ENCODE peak calls at places on chromosomes 16 and 17, in nine cellular contexts. One of them, this sample, is unnamed.
A peak's percentile ranks its signal among the peaks of the same experiment; 100 is the strongest.

GRCh38 chr17:35586569-35587073 is 501 bp upstream of the AP2B1 start:
- DNase-seq in A549: no peak
- DNase-seq in HCT116: no peak
- DNase-seq in GM23338: no peak
- DNase-seq in K562: no peak
- DNase-seq in SK-N-SH: no peak
- DNase-seq in Panc1: no peak
- DNase-seq in HepG2: no peak
- DNase-seq in GM12878: no peak
- DNase-seq in this sample: no peak

GRCh38 chr16:83887564-83887963 is 11.4 kb upstream of the MLYCD start:
- DNase-seq in A549: no peak
- DNase-seq in HCT116: no peak
- DNase-seq in GM23338: no peak
- DNase-seq in K562: no peak
- DNase-seq in SK-N-SH: no peak
- DNase-seq in Panc1: no peak
- DNase-seq in HepG2: no peak
- DNase-seq in GM12878: no peak
- DNase-seq in this sample: no peak

GRCh38 chr17:28473542-28473941 is at the start of gene SLC13A2:
- DNase-seq in A549: no peak
- DNase-seq in HCT116: no peak
- DNase-seq in GM23338: no peak
- DNase-seq in K562: no peak
- DNase-seq in SK-N-SH: no peak
- DNase-seq in Panc1: no peak
- DNase-seq in HepG2: no peak
- DNase-seq in GM12878: no peak
- DNase-seq in this sample: no peak

GRCh38 chr17:69423450-69423849 is 9.0 kb downstream of the MAP2K6 start:
- DNase-seq in A549: no peak
- DNase-seq in HCT116: no peak
- DNase-seq in GM23338: no peak
- DNase-seq in K562: no peak
- DNase-seq in SK-N-SH: no peak
- DNase-seq in Panc1: no peak
- DNase-seq in HepG2: no peak
- DNase-seq in GM12878: no peak
- DNase-seq in this sample: no peak

GRCh38 chr17:13594762-13595697 is 6.7 kb downstream of the HS3ST3A1 start:
- DNase-seq in A549: peak; percentile 86
- DNase-seq in HCT116: peak; percentile 65
- DNase-seq in GM23338: peak; percentile 94
- DNase-seq in K562: peak; percentile 71
- DNase-seq in SK-N-SH: peak; percentile 70
- DNase-seq in Panc1: peak; percentile 39
- DNase-seq in HepG2: peak; percentile 68
- DNase-seq in GM12878: peak; percentile 2
- DNase-seq in this sample: peak; percentile 61

GRCh38 chr17:15659663-15660062 is 24.4 kb downstream of the TRIM16 start:
- DNase-seq in A549: no peak
- DNase-seq in HCT116: peak; percentile 77
- DNase-seq in GM23338: peak; percentile 27
- DNase-seq in K562: no peak
- DNase-seq in SK-N-SH: no peak
- DNase-seq in Panc1: no peak
- DNase-seq in HepG2: no peak
- DNase-seq in GM12878: no peak
- DNase-seq in this sample: no peak

GRCh38 chr16:89455692-89456091 is 34.7 kb downstream of the ANKRD11 start:
- DNase-seq in A549: no peak
- DNase-seq in HCT116: no peak
- DNase-seq in GM23338: no peak
- DNase-seq in K562: no peak
- DNase-seq in SK-N-SH: no peak
- DNase-seq in Panc1: no peak
- DNase-seq in HepG2: no peak
- DNase-seq in GM12878: no peak
- DNase-seq in this sample: no peak

GRCh38 chr17:4269915-4270314 is 6.1 kb upstream of the ANKFY1 start:
- DNase-seq in A549: no peak
- DNase-seq in HCT116: no peak
- DNase-seq in GM23338: no peak
- DNase-seq in K562: no peak
- DNase-seq in SK-N-SH: no peak
- DNase-seq in Panc1: no peak
- DNase-seq in HepG2: no peak
- DNase-seq in GM12878: no peak
- DNase-seq in this sample: no peak

GRCh38 chr17:6420173-6420641 is 14.7 kb downstream of the AIPL1 start:
- DNase-seq in A549: peak; percentile 44
- DNase-seq in HCT116: no peak
- DNase-seq in GM23338: peak; percentile 75
- DNase-seq in K562: no peak
- DNase-seq in SK-N-SH: no peak
- DNase-seq in Panc1: no peak
- DNase-seq in HepG2: no peak
- DNase-seq in GM12878: no peak
- DNase-seq in this sample: peak; percentile 1

GRCh38 chr16:28282045-28282444 is 10.3 kb upstream of the SBK1 start:
- DNase-seq in A549: no peak
- DNase-seq in HCT116: no peak
- DNase-seq in GM23338: no peak
- DNase-seq in K562: no peak
- DNase-seq in SK-N-SH: no peak
- DNase-seq in Panc1: no peak
- DNase-seq in HepG2: no peak
- DNase-seq in GM12878: no peak
- DNase-seq in this sample: no peak

GRCh38 chr16:28283173-28283572 is 9.2 kb upstream of the SBK1 start:
- DNase-seq in A549: no peak
- DNase-seq in HCT116: no peak
- DNase-seq in GM23338: no peak
- DNase-seq in K562: no peak
- DNase-seq in SK-N-SH: no peak
- DNase-seq in Panc1: no peak
- DNase-seq in HepG2: no peak
- DNase-seq in GM12878: no peak
- DNase-seq in this sample: no peak

GRCh38 chr16:28279006-28279405 is 13.3 kb upstream of the SBK1 start:
- DNase-seq in A549: no peak
- DNase-seq in HCT116: no peak
- DNase-seq in GM23338: no peak
- DNase-seq in K562: no peak
- DNase-seq in SK-N-SH: no peak
- DNase-seq in Panc1: no peak
- DNase-seq in HepG2: no peak
- DNase-seq in GM12878: no peak
- DNase-seq in this sample: no peak

GRCh38 chr16:28283798-28284577 is 8.3 kb upstream of the SBK1 start:
- DNase-seq in A549: no peak
- DNase-seq in HCT116: no peak
- DNase-seq in GM23338: peak; percentile 48
- DNase-seq in K562: no peak
- DNase-seq in SK-N-SH: peak; percentile 50
- DNase-seq in Panc1: no peak
- DNase-seq in HepG2: no peak
- DNase-seq in GM12878: no peak
- DNase-seq in this sample: no peak

GRCh38 chr16:28280881-28281836 is 11.2 kb upstream of the SBK1 start:
- DNase-seq in A549: peak; percentile 34
- DNase-seq in HCT116: no peak
- DNase-seq in GM23338: peak; percentile 45
- DNase-seq in K562: no peak
- DNase-seq in SK-N-SH: no peak
- DNase-seq in Panc1: no peak
- DNase-seq in HepG2: no peak
- DNase-seq in GM12878: no peak
- DNase-seq in this sample: no peak
- TF ChIP-seq REST in A549: no peak
- TF ChIP-seq REST in HCT116: no peak
- TF ChIP-seq REST in GM23338: no peak
- TF ChIP-seq REST in K562: no peak
- TF ChIP-seq REST in SK-N-SH: no peak
- TF ChIP-seq REST in Panc1: no peak
- TF ChIP-seq REST in HepG2: no peak
- TF ChIP-seq REST in GM12878: no peak
- TF ChIP-seq REST in this sample: no peak

GRCh38 chr17:30376621-30377452 is 1.9 kb upstream of the CPD start:
- DNase-seq in A549: peak; percentile 64
- DNase-seq in HCT116: no peak
- DNase-seq in GM23338: no peak
- DNase-seq in K562: peak; percentile 13
- DNase-seq in SK-N-SH: no peak
- DNase-seq in Panc1: no peak
- DNase-seq in HepG2: peak; percentile 88
- DNase-seq in GM12878: peak; percentile 40
- DNase-seq in this sample: no peak
- TF ChIP-seq REST in A549: no peak
- TF ChIP-seq REST in HCT116: no peak
- TF ChIP-seq REST in GM23338: no peak
- TF ChIP-seq REST in K562: no peak
- TF ChIP-seq REST in SK-N-SH: no peak
- TF ChIP-seq REST in Panc1: no peak
- TF ChIP-seq REST in HepG2: peak; percentile 7
- TF ChIP-seq REST in GM12878: no peak
- TF ChIP-seq REST in this sample: no peak

GRCh38 chr16:3004319-3004718 is 8.4 kb upstream of the CLDN9 start:
- DNase-seq in A549: no peak
- DNase-seq in HCT116: no peak
- DNase-seq in GM23338: no peak
- DNase-seq in K562: no peak
- DNase-seq in SK-N-SH: no peak
- DNase-seq in Panc1: no peak
- DNase-seq in HepG2: no peak
- DNase-seq in GM12878: no peak
- DNase-seq in this sample: no peak
- TF ChIP-seq REST in A549: no peak
- TF ChIP-seq REST in HCT116: no peak
- TF ChIP-seq REST in GM23338: no peak
- TF ChIP-seq REST in K562: no peak
- TF ChIP-seq REST in SK-N-SH: no peak
- TF ChIP-seq REST in Panc1: no peak
- TF ChIP-seq REST in HepG2: no peak
- TF ChIP-seq REST in GM12878: no peak
- TF ChIP-seq REST in this sample: no peak

DNA sequence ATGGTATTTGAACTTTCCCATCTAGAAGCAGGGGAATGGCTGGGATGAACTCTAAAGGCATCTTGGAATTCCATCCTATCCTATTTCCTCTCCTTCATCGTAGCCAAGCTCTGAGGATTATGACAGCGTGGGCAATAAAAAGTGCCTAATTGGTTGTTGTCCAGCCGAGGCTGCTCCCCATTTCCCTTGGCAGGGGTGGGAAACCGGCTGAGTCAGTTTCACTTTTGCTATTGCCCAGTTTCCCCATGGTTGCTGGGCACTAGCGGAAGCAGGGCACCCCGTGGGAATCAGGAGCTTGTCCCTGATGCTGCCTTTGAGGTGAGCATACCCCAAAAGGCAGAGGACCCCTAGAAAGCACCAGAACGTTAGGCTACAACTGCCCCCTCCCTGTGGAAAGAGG is 13.8 kb upstream of the SP2 start:
- DNase-seq in A549: no peak
- DNase-seq in HCT116: no peak
- DNase-seq in GM23338: no peak
- DNase-seq in K562: no peak
- DNase-seq in SK-N-SH: no peak
- DNase-seq in Panc1: no peak
- DNase-seq in HepG2: no peak
- DNase-seq in GM12878: no peak
- DNase-seq in this sample: no peak
- TF ChIP-seq REST in A549: no peak
- TF ChIP-seq REST in HCT116: no peak
- TF ChIP-seq REST in GM23338: no peak
- TF ChIP-seq REST in K562: no peak
- TF ChIP-seq REST in SK-N-SH: no peak
- TF ChIP-seq REST in Panc1: no peak
- TF ChIP-seq REST in HepG2: no peak
- TF ChIP-seq REST in GM12878: no peak
- TF ChIP-seq REST in this sample: no peak

DNA sequence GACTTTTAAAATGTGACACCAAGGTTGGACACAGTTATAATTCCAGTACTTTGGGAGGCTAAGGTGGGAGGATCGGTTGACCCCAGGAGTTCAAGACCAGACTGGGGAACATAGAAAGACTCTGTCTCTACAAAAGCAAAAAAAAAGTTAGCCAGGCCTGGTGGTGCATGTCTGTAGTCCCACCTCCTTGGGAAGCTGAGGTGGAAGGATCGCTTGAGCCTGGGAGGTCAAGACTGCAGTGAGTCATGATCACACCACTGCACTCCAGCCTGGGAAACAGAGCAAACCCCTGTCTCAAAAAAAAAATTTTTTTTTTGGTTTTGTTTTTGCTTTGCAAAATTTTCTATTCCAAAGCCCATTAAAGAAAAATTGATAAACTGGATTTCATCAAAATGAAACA is 281.4 kb downstream of the BCAS3 start:
- DNase-seq in A549: no peak
- DNase-seq in HCT116: no peak
- DNase-seq in GM23338: no peak
- DNase-seq in K562: no peak
- DNase-seq in SK-N-SH: no peak
- DNase-seq in Panc1: no peak
- DNase-seq in HepG2: no peak
- DNase-seq in GM12878: no peak
- DNase-seq in this sample: no peak
- TF ChIP-seq REST in A549: no peak
- TF ChIP-seq REST in HCT116: no peak
- TF ChIP-seq REST in GM23338: no peak
- TF ChIP-seq REST in K562: no peak
- TF ChIP-seq REST in SK-N-SH: no peak
- TF ChIP-seq REST in Panc1: no peak
- TF ChIP-seq REST in HepG2: no peak
- TF ChIP-seq REST in GM12878: no peak
- TF ChIP-seq REST in this sample: no peak

DNA sequence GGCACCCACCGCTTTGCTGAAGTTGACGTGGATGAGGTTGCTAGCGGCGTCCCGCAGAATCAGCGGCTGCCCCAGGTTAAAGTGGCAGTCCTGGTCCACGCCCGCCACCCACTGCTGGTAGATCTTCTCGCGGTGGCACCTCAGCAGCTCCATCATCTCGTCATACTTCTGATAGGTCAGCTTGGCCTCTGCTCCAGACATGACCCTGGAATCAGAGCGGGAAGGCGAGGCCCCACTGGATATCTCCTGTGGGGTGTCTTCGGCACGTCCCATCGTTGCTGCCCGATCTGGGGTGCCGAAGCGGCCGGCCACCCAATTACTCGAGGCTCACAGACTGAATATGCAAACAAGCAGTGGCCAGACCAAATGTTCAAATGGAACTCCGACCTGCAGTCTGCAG is 16.5 kb downstream of the DNAH17 start:
- DNase-seq in A549: no peak
- DNase-seq in HCT116: no peak
- DNase-seq in GM23338: no peak
- DNase-seq in K562: no peak
- DNase-seq in SK-N-SH: no peak
- DNase-seq in Panc1: no peak
- DNase-seq in HepG2: no peak
- DNase-seq in GM12878: no peak
- DNase-seq in this sample: no peak
- TF ChIP-seq REST in A549: no peak
- TF ChIP-seq REST in HCT116: no peak
- TF ChIP-seq REST in GM23338: no peak
- TF ChIP-seq REST in K562: no peak
- TF ChIP-seq REST in SK-N-SH: no peak
- TF ChIP-seq REST in Panc1: no peak
- TF ChIP-seq REST in HepG2: no peak
- TF ChIP-seq REST in GM12878: no peak
- TF ChIP-seq REST in this sample: no peak